ENCODE peak calls at places on chromosome 5, in seven cellular contexts. One of them, this sample, is unnamed.

GRCh38 chr5:139881145-139881733 is 85.6 kb downstream of the PSD2 start:
- DNase-seq in cardiac fibroblast: no peak
- DNase-seq in pancreas: no peak
- DNase-seq in fibroblast of the aortic adventitia: no peak
- DNase-seq in psoas muscle: peak; percentile 39
- DNase-seq in fibroblast of pulmonary artery: no peak
- DNase-seq in NB4: no peak
- DNase-seq in this sample: no peak

GRCh38 chr5:35852084-35852734 is 4.5 kb upstream of the IL7R start:
- DNase-seq in cardiac fibroblast: no peak
- DNase-seq in pancreas: no peak
- DNase-seq in fibroblast of the aortic adventitia: no peak
- DNase-seq in psoas muscle: peak; percentile 13
- DNase-seq in fibroblast of pulmonary artery: no peak
- DNase-seq in NB4: no peak
- DNase-seq in this sample: no peak

GRCh38 chr5:77163453-77163852 is 47.0 kb upstream of the PDE8B start:
- DNase-seq in cardiac fibroblast: no peak
- DNase-seq in pancreas: no peak
- DNase-seq in fibroblast of the aortic adventitia: no peak
- DNase-seq in psoas muscle: no peak
- DNase-seq in fibroblast of pulmonary artery: no peak
- DNase-seq in NB4: no peak
- DNase-seq in this sample: no peak

GRCh38 chr5:158485604-158486081 is 614.1 kb downstream of the EBF1 start:
- DNase-seq in cardiac fibroblast: no peak
- DNase-seq in pancreas: no peak
- DNase-seq in fibroblast of the aortic adventitia: peak; percentile 60
- DNase-seq in psoas muscle: no peak
- DNase-seq in fibroblast of pulmonary artery: no peak
- DNase-seq in NB4: no peak
- DNase-seq in this sample: no peak

GRCh38 chr5:61162832-61163567 is 732 bp upstream of the SMIM15 start:
- DNase-seq in cardiac fibroblast: peak; percentile 36
- DNase-seq in pancreas: peak; percentile 13
- DNase-seq in fibroblast of the aortic adventitia: peak; percentile 46
- DNase-seq in psoas muscle: no peak
- DNase-seq in fibroblast of pulmonary artery: peak; percentile 39
- DNase-seq in NB4: no peak
- DNase-seq in this sample: no peak

GRCh38 chr5:174872271-174872670 is 147.9 kb downstream of the MSX2 start:
- DNase-seq in cardiac fibroblast: peak; percentile 11
- DNase-seq in pancreas: no peak
- DNase-seq in fibroblast of the aortic adventitia: peak; percentile 1
- DNase-seq in psoas muscle: no peak
- DNase-seq in fibroblast of pulmonary artery: no peak
- DNase-seq in NB4: no peak
- DNase-seq in this sample: peak; percentile 10

GRCh38 chr5:37567566-37567965 is 188.4 kb downstream of the WDR70 start:
- DNase-seq in cardiac fibroblast: no peak
- DNase-seq in pancreas: no peak
- DNase-seq in fibroblast of the aortic adventitia: no peak
- DNase-seq in psoas muscle: no peak
- DNase-seq in fibroblast of pulmonary artery: no peak
- DNase-seq in NB4: no peak
- DNase-seq in this sample: no peak

GRCh38 chr5:135551593-135552447 is 16.1 kb upstream of the NEUROG1 start:
- DNase-seq in cardiac fibroblast: peak; percentile 83
- DNase-seq in pancreas: peak; percentile 40
- DNase-seq in fibroblast of the aortic adventitia: peak; percentile 84
- DNase-seq in psoas muscle: peak; percentile 58
- DNase-seq in fibroblast of pulmonary artery: peak; percentile 82
- DNase-seq in NB4: peak; percentile 78
- DNase-seq in this sample: peak; percentile 33

GRCh38 chr5:10479226-10479721 is 37.6 kb downstream of the ROPN1L start:
- DNase-seq in cardiac fibroblast: peak; percentile 57
- DNase-seq in pancreas: no peak
- DNase-seq in fibroblast of the aortic adventitia: peak; percentile 80
- DNase-seq in psoas muscle: no peak
- DNase-seq in fibroblast of pulmonary artery: peak; percentile 64
- DNase-seq in NB4: no peak
- DNase-seq in this sample: no peak

GRCh38 chr5:109252731-109253130 is 157.0 kb downstream of the PJA2 start:
- DNase-seq in cardiac fibroblast: peak; percentile 7
- DNase-seq in pancreas: no peak
- DNase-seq in fibroblast of the aortic adventitia: no peak
- DNase-seq in psoas muscle: no peak
- DNase-seq in fibroblast of pulmonary artery: no peak
- DNase-seq in NB4: no peak
- DNase-seq in this sample: no peak

GRCh38 chr5:140311011-140311467 is 8.1 kb upstream of the PFDN1 start:
- DNase-seq in cardiac fibroblast: peak; percentile 86
- DNase-seq in pancreas: no peak
- DNase-seq in fibroblast of the aortic adventitia: peak; percentile 95
- DNase-seq in psoas muscle: no peak
- DNase-seq in fibroblast of pulmonary artery: peak; percentile 92
- DNase-seq in NB4: no peak
- DNase-seq in this sample: peak; percentile 63

GRCh38 chr5:30183736-30184135 is 1009.8 kb upstream of the CDH6 start:
- DNase-seq in cardiac fibroblast: no peak
- DNase-seq in pancreas: no peak
- DNase-seq in fibroblast of the aortic adventitia: no peak
- DNase-seq in psoas muscle: no peak
- DNase-seq in fibroblast of pulmonary artery: no peak
- DNase-seq in NB4: no peak
- DNase-seq in this sample: no peak

GRCh38 chr5:157167219-157167621 is 1.2 kb upstream of the GARIN3 start:
- DNase-seq in cardiac fibroblast: peak; percentile 2
- DNase-seq in pancreas: no peak
- DNase-seq in fibroblast of the aortic adventitia: no peak
- DNase-seq in psoas muscle: no peak
- DNase-seq in fibroblast of pulmonary artery: no peak
- DNase-seq in NB4: no peak
- DNase-seq in this sample: peak; percentile 75

GRCh38 chr5:142537938-142538337 is 148.0 kb downstream of the FGF1 start:
- DNase-seq in cardiac fibroblast: peak; percentile 46
- DNase-seq in pancreas: no peak
- DNase-seq in fibroblast of the aortic adventitia: no peak
- DNase-seq in psoas muscle: no peak
- DNase-seq in fibroblast of pulmonary artery: peak; percentile 77
- DNase-seq in NB4: peak; percentile 34
- DNase-seq in this sample: no peak

GRCh38 chr5:33363537-33363936 is 77.2 kb upstream of the TARS1 start:
- DNase-seq in cardiac fibroblast: peak; percentile 51
- DNase-seq in pancreas: no peak
- DNase-seq in fibroblast of the aortic adventitia: peak; percentile 86
- DNase-seq in psoas muscle: no peak
- DNase-seq in fibroblast of pulmonary artery: no peak
- DNase-seq in NB4: no peak
- DNase-seq in this sample: no peak

GRCh38 chr5:180868960-180869359 is 7.9 kb upstream of the ZFP62 start:
- DNase-seq in cardiac fibroblast: peak; percentile 80
- DNase-seq in pancreas: peak; percentile 76
- DNase-seq in fibroblast of the aortic adventitia: peak; percentile 77
- DNase-seq in psoas muscle: peak; percentile 75
- DNase-seq in fibroblast of pulmonary artery: peak; percentile 80
- DNase-seq in NB4: peak; percentile 78
- DNase-seq in this sample: peak; percentile 21

GRCh38 chr5:174504266-174504726 is 220.1 kb upstream of the MSX2 start:
- DNase-seq in cardiac fibroblast: peak; percentile 26
- DNase-seq in pancreas: no peak
- DNase-seq in fibroblast of the aortic adventitia: peak; percentile 10
- DNase-seq in psoas muscle: no peak
- DNase-seq in fibroblast of pulmonary artery: peak; percentile 30
- DNase-seq in NB4: no peak
- DNase-seq in this sample: no peak

GRCh38 chr5:142506046-142506445 is 179.8 kb downstream of the FGF1 start:
- DNase-seq in cardiac fibroblast: no peak
- DNase-seq in pancreas: no peak
- DNase-seq in fibroblast of the aortic adventitia: peak; percentile 53
- DNase-seq in psoas muscle: no peak
- DNase-seq in fibroblast of pulmonary artery: peak; percentile 39
- DNase-seq in NB4: no peak
- DNase-seq in this sample: no peak

GRCh38 chr5:104734046-104734445 is 1171.5 kb upstream of the NUDT12 start:
- DNase-seq in cardiac fibroblast: no peak
- DNase-seq in pancreas: no peak
- DNase-seq in fibroblast of the aortic adventitia: no peak
- DNase-seq in psoas muscle: no peak
- DNase-seq in fibroblast of pulmonary artery: no peak
- DNase-seq in NB4: no peak
- DNase-seq in this sample: no peak

GRCh38 chr5:119470851-119471451 is 18.7 kb downstream of the HSD17B4 start:
- DNase-seq in cardiac fibroblast: peak; percentile 64
- DNase-seq in pancreas: no peak
- DNase-seq in fibroblast of the aortic adventitia: peak; percentile 63
- DNase-seq in psoas muscle: no peak
- DNase-seq in fibroblast of pulmonary artery: peak; percentile 69
- DNase-seq in NB4: peak; percentile 59
- DNase-seq in this sample: no peak

GRCh38 chr5:127647361-127647958 is 1.4 kb upstream of the CTXN3 start:
- DNase-seq in cardiac fibroblast: no peak
- DNase-seq in pancreas: no peak
- DNase-seq in fibroblast of the aortic adventitia: no peak
- DNase-seq in psoas muscle: no peak
- DNase-seq in fibroblast of pulmonary artery: no peak
- DNase-seq in NB4: no peak
- DNase-seq in this sample: no peak

GRCh38 chr5:54214747-54215146 is 95.6 kb downstream of the ARL15 start:
- DNase-seq in cardiac fibroblast: no peak
- DNase-seq in pancreas: no peak
- DNase-seq in fibroblast of the aortic adventitia: no peak
- DNase-seq in psoas muscle: no peak
- DNase-seq in fibroblast of pulmonary artery: no peak
- DNase-seq in NB4: no peak
- DNase-seq in this sample: no peak

GRCh38 chr5:20105915-20106314 is 117.9 kb upstream of the CDH18 start:
- DNase-seq in cardiac fibroblast: no peak
- DNase-seq in pancreas: no peak
- DNase-seq in fibroblast of the aortic adventitia: no peak
- DNase-seq in psoas muscle: no peak
- DNase-seq in fibroblast of pulmonary artery: no peak
- DNase-seq in NB4: no peak
- DNase-seq in this sample: no peak

GRCh38 chr5:139711067-139711851 is 63.1 kb downstream of the CXXC5 start:
- DNase-seq in cardiac fibroblast: peak; percentile 54
- DNase-seq in pancreas: peak; percentile 48
- DNase-seq in fibroblast of the aortic adventitia: peak; percentile 27
- DNase-seq in psoas muscle: peak; percentile 47
- DNase-seq in fibroblast of pulmonary artery: no peak
- DNase-seq in NB4: peak; percentile 82
- DNase-seq in this sample: no peak

GRCh38 chr5:43996221-43996620 is 393.0 kb downstream of the FGF10 start:
- DNase-seq in cardiac fibroblast: no peak
- DNase-seq in pancreas: no peak
- DNase-seq in fibroblast of the aortic adventitia: no peak
- DNase-seq in psoas muscle: no peak
- DNase-seq in fibroblast of pulmonary artery: no peak
- DNase-seq in NB4: no peak
- DNase-seq in this sample: no peak

GRCh38 chr5:44002381-44002901 is 386.8 kb downstream of the FGF10 start:
- DNase-seq in cardiac fibroblast: peak; percentile 21
- DNase-seq in pancreas: peak; percentile 81
- DNase-seq in fibroblast of the aortic adventitia: peak; percentile 39
- DNase-seq in psoas muscle: no peak
- DNase-seq in fibroblast of pulmonary artery: no peak
- DNase-seq in NB4: no peak
- DNase-seq in this sample: no peak

GRCh38 chr5:43997647-43998251 is 391.5 kb downstream of the FGF10 start:
- DNase-seq in cardiac fibroblast: peak; percentile 19
- DNase-seq in pancreas: no peak
- DNase-seq in fibroblast of the aortic adventitia: peak; percentile 41
- DNase-seq in psoas muscle: no peak
- DNase-seq in fibroblast of pulmonary artery: no peak
- DNase-seq in NB4: no peak
- DNase-seq in this sample: no peak

GRCh38 chr5:44001675-44002380 is 387.4 kb downstream of the FGF10 start:
- DNase-seq in cardiac fibroblast: no peak
- DNase-seq in pancreas: no peak
- DNase-seq in fibroblast of the aortic adventitia: no peak
- DNase-seq in psoas muscle: no peak
- DNase-seq in fibroblast of pulmonary artery: no peak
- DNase-seq in NB4: no peak
- DNase-seq in this sample: no peak
- H3K4me3 ChIP-seq in cardiac fibroblast: no peak overlapping the region
- H3K4me3 ChIP-seq in pancreas: no peak overlapping the region
- H3K4me3 ChIP-seq in fibroblast of the aortic adventitia: no peak overlapping the region
- H3K4me3 ChIP-seq in psoas muscle: no peak overlapping the region
- H3K4me3 ChIP-seq in fibroblast of pulmonary artery: no peak overlapping the region
- H3K4me3 ChIP-seq in NB4: no peak overlapping the region
- H3K4me3 ChIP-seq in this sample: no peak overlapping the region

GRCh38 chr5:124980174-124980941 is 233.9 kb upstream of the ZNF608 start:
- DNase-seq in cardiac fibroblast: no peak
- DNase-seq in pancreas: no peak
- DNase-seq in fibroblast of the aortic adventitia: no peak
- DNase-seq in psoas muscle: no peak
- DNase-seq in fibroblast of pulmonary artery: no peak
- DNase-seq in NB4: no peak
- DNase-seq in this sample: no peak
- H3K4me3 ChIP-seq in cardiac fibroblast: no peak overlapping the region
- H3K4me3 ChIP-seq in pancreas: no peak overlapping the region
- H3K4me3 ChIP-seq in fibroblast of the aortic adventitia: no peak overlapping the region
- H3K4me3 ChIP-seq in psoas muscle: no peak overlapping the region
- H3K4me3 ChIP-seq in fibroblast of pulmonary artery: no peak overlapping the region
- H3K4me3 ChIP-seq in NB4: no peak overlapping the region
- H3K4me3 ChIP-seq in this sample: no peak overlapping the region

DNA sequence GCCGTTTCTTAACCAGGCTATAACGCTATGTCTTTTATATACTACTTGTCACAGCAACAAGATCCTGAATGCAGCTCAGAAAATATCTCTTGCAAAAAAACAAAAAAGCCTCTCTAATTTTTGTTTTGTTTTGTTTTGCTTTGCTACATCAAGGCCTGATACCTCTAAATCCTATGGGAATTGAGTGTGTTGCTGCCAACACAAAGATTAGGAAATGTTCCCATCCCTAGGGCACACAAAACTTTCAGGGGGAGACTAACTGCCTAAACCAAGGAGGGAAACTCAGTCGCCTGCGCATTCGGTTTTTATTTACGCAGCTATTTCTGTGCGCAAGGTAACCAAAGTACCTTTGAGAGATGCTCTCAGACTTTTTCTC is 1.7 kb downstream of the SSBP2 start:
- DNase-seq in cardiac fibroblast: peak; percentile 60
- DNase-seq in pancreas: no peak
- DNase-seq in fibroblast of the aortic adventitia: peak; percentile 52
- DNase-seq in psoas muscle: no peak
- DNase-seq in fibroblast of pulmonary artery: peak; percentile 42
- DNase-seq in NB4: peak; percentile 16
- DNase-seq in this sample: no peak
- H3K4me3 ChIP-seq in cardiac fibroblast: peak overlapping the region; percentile 69
- H3K4me3 ChIP-seq in pancreas: peak overlapping the region; percentile 76
- H3K4me3 ChIP-seq in fibroblast of the aortic adventitia: peak overlapping the region; percentile 82
- H3K4me3 ChIP-seq in psoas muscle: peak overlapping the region; percentile 86
- H3K4me3 ChIP-seq in fibroblast of pulmonary artery: peak overlapping the region; percentile 67
- H3K4me3 ChIP-seq in NB4: peak overlapping the region; percentile 56
- H3K4me3 ChIP-seq in this sample: peak overlapping the region; percentile 62

DNA sequence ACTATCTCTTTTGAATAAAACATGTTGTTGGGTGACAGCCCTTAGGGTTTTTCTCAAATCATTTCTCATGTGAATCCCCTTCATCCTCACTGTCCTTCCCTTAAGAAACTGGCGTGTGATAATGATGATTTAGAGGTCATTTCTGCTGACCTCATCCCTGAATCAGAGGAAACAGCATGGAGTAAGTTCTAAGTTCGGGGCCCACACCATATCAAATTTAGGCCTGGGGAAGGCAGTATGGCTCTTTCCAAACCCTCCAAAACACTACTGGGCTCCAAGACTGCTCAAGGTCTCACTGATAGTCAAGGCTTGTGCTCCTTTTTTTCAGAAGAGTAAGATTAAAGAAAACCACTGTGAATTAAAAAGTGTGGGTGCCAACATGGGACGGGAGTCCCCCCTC is 872 bp upstream of the SMIM3 start:
- DNase-seq in cardiac fibroblast: no peak
- DNase-seq in pancreas: no peak
- DNase-seq in fibroblast of the aortic adventitia: no peak
- DNase-seq in psoas muscle: no peak
- DNase-seq in fibroblast of pulmonary artery: no peak
- DNase-seq in NB4: peak; percentile 14
- DNase-seq in this sample: no peak
- H3K4me3 ChIP-seq in cardiac fibroblast: no peak overlapping the region
- H3K4me3 ChIP-seq in pancreas: peak overlapping the region; percentile 76
- H3K4me3 ChIP-seq in fibroblast of the aortic adventitia: peak overlapping the region; percentile 87
- H3K4me3 ChIP-seq in psoas muscle: peak overlapping the region; percentile 79
- H3K4me3 ChIP-seq in fibroblast of pulmonary artery: peak overlapping the region; percentile 66
- H3K4me3 ChIP-seq in NB4: peak overlapping the region; percentile 83
- H3K4me3 ChIP-seq in this sample: peak overlapping the region; percentile 98